ENCODE peak calls at places on chromosomes 1 and 21, in four cellular contexts. O is fibroblast of lung, H is foreskin fibroblast, K is K562. X is an unnamed sample.

GRCh38 chr1:180964056-180964455 is 51.4 kb downstream of the KIAA1614 start:
- DNase-seq in O (no peak), H (no peak), K (no peak), X (no peak)

GRCh38 chr1:199734186-199734585 is 293.3 kb upstream of the NR5A2 start:
- DNase-seq in O (no peak), H (no peak), K (no peak), X (no peak)

GRCh38 chr1:85320371-85321131 is 44.1 kb upstream of the BCL10 start:
- DNase-seq in O (peak), H (peak), K (no peak), X (peak)

GRCh38 chr1:95625224-95625623 is 391.2 kb downstream of the RWDD3 start:
- DNase-seq in O (no peak), H (no peak), K (no peak), X (no peak)

GRCh38 chr1:242245255-242245654 is 246.4 kb upstream of the MAP1LC3C start:
- DNase-seq in O (no peak), H (no peak), K (no peak), X (no peak)

GRCh38 chr1:203038217-203038741 is 12.0 kb downstream of the PPFIA4 start:
- DNase-seq in O (peak), H (peak), K (no peak), X (peak)

GRCh38 chr1:21764615-21765423 is 18.1 kb downstream of the USP48 start:
- DNase-seq in O (peak), H (peak), K (no peak), X (peak)

GRCh38 chr1:88300864-88301263 is 383.2 kb upstream of the PKN2 start:
- DNase-seq in O (no peak), H (no peak), K (no peak), X (no peak)

GRCh38 chr1:234134878-234135277 is 230.4 kb downstream of the SLC35F3 start:
- DNase-seq in O (no peak), H (no peak), K (no peak), X (no peak)

GRCh38 chr1:28273216-28273860 is 14.0 kb downstream of the SESN2 start:
- DNase-seq in O (no peak), H (no peak), K (peak), X (no peak)

GRCh38 chr1:55037733-55038551 is 1.4 kb upstream of the PCSK9 start:
- DNase-seq in O (no peak), H (no peak), K (no peak), X (no peak)

GRCh38 chr1:22888320-22889075 is 84.2 kb downstream of the LACTBL1 start:
- DNase-seq in O (peak), H (peak), K (no peak), X (peak)

GRCh38 chr1:203692565-203693470 is 66.2 kb downstream of the ATP2B4 start:
- DNase-seq in O (peak), H (peak), K (peak), X (peak)

GRCh38 chr1:112264553-112264952 is 131.5 kb upstream of the CTTNBP2NL start:
- DNase-seq in O (peak), H (no peak), K (no peak), X (peak)

GRCh38 chr1:173341307-173341706 is 134.2 kb upstream of the TNFSF4 start:
- DNase-seq in O (peak), H (peak), K (no peak), X (peak)

GRCh38 chr1:14924012-14924452 is 229.5 kb upstream of the TMEM51 start:
- DNase-seq in O (peak), H (peak), K (peak), X (peak)

GRCh38 chr21:16468191-16468590 is 738.4 kb downstream of the USP25 start:
- DNase-seq in O (peak), H (peak), K (no peak), X (peak)

GRCh38 chr1:67429011-67429527 is 1.1 kb downstream of the SERBP1 start:
- DNase-seq in O (peak), H (no peak), K (no peak), X (no peak)

GRCh38 chr1:211581521-211581920 is 2.6 kb upstream of the SLC30A1 start:
- DNase-seq in O (peak), H (peak), K (no peak), X (peak)

DNA sequence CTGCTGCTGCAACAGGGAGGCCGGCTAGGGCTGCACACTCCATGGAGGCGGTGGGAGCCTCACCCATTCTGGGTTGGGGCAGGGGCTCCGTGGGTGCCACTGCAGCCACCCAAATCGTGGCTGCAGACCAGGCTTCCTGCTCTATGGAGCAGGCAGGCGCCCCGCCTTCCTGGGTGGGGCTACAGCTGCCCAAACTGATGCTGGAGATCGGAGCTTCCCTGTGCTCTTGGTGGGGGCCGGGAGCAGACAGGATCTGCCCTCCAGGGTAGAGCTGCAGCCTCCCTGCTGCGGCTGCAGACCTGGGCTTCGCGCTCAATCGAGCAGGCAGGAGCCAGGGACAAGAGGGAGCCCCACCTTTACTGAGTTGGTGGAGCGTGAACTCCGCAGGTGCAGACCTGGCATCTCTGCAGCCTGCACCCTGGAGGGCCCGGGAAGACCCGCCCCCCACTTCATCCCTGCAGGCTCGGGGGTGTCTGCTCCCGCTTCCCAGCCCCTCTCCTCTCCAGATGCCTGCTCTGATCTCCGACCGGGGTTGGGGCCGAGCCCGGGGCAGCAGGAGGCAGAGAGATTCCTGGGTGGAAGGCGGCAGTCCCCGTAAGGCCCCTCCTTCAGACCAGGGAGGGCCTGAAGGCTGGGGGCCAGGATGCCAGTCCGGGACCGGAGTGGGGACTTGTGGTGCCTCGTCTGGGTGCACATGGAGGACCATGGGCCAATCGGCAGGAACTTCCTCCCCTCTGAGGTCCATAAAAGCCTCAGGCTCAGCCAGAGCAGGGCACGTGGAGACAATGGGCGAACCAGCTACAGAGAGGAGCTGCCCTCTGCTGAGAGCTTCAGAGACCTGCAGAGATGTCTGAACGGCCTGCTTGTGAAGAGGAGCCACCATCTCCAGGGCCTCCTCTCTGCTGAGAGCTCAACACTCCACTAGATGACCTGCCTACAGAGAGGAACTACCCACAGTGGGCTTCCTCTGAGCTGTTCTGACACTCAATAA is 359.3 kb downstream of the SMYD3 start:
- DNase-seq in O (no peak), H (no peak), K (no peak), X (no peak)
- TF ChIP-seq CTCF in O (no peak), H (no peak), K (no peak), X (no peak)

DNA sequence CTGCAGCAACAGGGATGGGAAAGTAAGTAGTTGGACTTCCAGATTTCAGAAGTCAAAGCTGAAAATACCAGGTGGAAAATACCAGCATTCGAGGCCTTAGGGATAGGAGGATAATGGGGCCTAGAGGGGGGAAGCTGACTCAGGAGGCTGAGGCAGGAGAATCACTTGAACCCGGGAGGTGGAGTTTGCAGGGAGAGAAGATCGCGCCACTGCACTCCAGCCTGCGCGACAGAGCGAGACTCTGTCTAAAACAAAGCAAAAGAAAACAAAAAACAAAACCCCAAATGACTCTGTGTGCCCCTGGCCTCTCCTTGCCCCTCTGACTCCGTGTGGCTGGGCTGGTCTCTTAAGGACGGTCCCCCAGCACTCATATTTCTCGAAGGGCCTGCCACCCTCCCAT is 3.4 kb downstream of the SH2D2A start:
- DNase-seq in O (no peak), H (no peak), K (no peak), X (no peak)
- H3K4me3 ChIP-seq in O (no peak), H (peak), K (peak), X (no peak)

DNA sequence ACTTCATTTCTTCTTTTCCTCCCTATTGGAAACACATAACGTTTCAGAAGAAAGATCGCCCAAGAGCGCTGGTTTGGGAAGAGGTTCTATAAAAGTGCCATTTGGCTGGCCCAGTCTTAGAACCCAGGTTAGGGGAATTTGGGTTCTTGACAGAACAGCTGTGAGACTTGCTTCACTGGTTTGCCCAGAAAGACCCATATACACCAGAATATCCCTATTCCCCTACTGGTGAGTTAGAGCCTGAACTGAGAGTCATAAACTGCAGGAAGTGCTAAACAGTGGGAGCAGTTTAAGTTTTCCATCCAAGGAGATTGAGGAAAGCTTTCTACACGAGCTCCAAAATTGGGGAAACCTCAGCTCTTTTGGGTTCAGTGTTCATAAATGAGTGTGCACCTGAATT is 275.2 kb downstream of the VAV3 start:
- DNase-seq in O (no peak), H (no peak), K (no peak), X (no peak)
- TF ChIP-seq CTCF in O (no peak), H (no peak), K (no peak), X (no peak)

GRCh38 chr1:116559304-116559761 is 11.5 kb downstream of the CD58 start:
- DNase-seq in O (no peak), H (no peak), K (no peak), X (no peak)
- H3K4me3 ChIP-seq in O (no peak), H (no peak), K (no peak), X (no peak)

DNA sequence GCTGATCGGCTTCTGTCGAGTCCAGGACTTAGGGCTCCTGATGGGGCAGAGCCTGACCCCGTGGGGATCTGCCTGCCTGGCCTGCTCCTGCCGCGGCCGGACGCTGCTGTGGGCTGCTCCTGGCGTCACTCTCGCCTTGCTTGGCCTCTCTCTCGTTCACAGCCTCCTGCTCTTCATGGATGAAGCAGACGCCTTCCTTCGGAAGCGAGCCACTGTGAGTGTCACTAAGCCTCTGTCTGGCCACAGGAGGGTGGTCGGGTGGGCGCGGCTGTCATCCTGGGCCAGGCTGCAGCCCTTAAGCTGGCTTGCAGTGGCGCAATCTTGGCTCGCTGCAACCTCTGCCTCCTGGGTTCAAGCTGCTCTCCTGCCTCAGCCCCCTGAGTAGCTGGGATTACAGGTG is 16.1 kb downstream of the ATAD3B start:
- DNase-seq in O (no peak), H (no peak), K (no peak), X (no peak)
- TF ChIP-seq CTCF in O (no peak), H (no peak), K (no peak), X (no peak)

GRCh38 chr1:239274242-239274830 is 112.0 kb upstream of the CHRM3 start:
- DNase-seq in O (no peak), H (peak), K (no peak), X (no peak)
- H3K4me3 ChIP-seq in O (no peak), H (no peak), K (no peak), X (no peak)

GRCh38 chr1:226181996-226182714 is 4.4 kb downstream of the ACBD3 start:
- DNase-seq in O (peak), H (peak), K (no peak), X (peak)
- TF ChIP-seq CTCF in O (peak), H (peak), K (peak), X (peak)